ENCODE peak calls at places on chromosomes 11 and 22, in seven cellular contexts. S is body of pancreas, A is A549, X is adrenal gland, G is Peyer's patch, B is HCT116, J is esophagus squamous epithelium. I is an unnamed sample.

GRCh38 chr11:11813288-11813962 is 28.3 kb upstream of the USP47 start:
- DNase-seq in J (no peak), G (no peak), X (peak; percentile 53), B (peak; percentile 31), S (peak; percentile 63), A (peak; percentile 87), I (peak; percentile 58)

GRCh38 chr11:75931124-75931523 is 116.1 kb downstream of the UVRAG start:
- DNase-seq in B (no peak), G (no peak), S (no peak), A (no peak), J (no peak), X (no peak), I (no peak)

GRCh38 chr11:10930961-10931760 is 73.3 kb upstream of the ZBED5 start:
- DNase-seq in B (no peak), X (peak; percentile 57), G (peak; percentile 83), S (peak; percentile 63), J (no peak), A (peak; percentile 82), I (peak; percentile 92)

GRCh38 chr11:65663634-65664200 is 1.0 kb upstream of the RELA start:
- DNase-seq in B (no peak), J (no peak), G (no peak), S (peak; percentile 48), X (peak; percentile 58), A (no peak), I (peak; percentile 94)

GRCh38 chr11:76208829-76209670 is 2.7 kb upstream of the WNT11 start:
- DNase-seq in B (no peak), A (peak; percentile 79), S (peak; percentile 88), X (peak; percentile 81), J (no peak), G (peak; percentile 83), I (peak; percentile 96)

GRCh38 chr11:1493650-1494244 is 7.2 kb upstream of the MOB2 start:
- DNase-seq in J (no peak), A (no peak), G (no peak), B (no peak), S (no peak), X (no peak), I (no peak)

GRCh38 chr11:120529214-120529613 is 17.7 kb downstream of the GRIK4 start:
- DNase-seq in B (no peak), G (no peak), S (no peak), X (peak; percentile 6), A (no peak), J (no peak), I (no peak)

GRCh38 chr11:26201411-26201810 is 130.5 kb upstream of the ANO3 start:
- DNase-seq in G (no peak), J (no peak), S (no peak), X (no peak), B (no peak), A (peak; percentile 3), I (no peak)

GRCh38 chr22:42653992-42654391 is 4.8 kb upstream of the CYB5R3 start:
- DNase-seq in S (no peak), B (no peak), A (no peak), J (no peak), G (no peak), X (no peak), I (no peak)

GRCh38 chr11:61495801-61496601 is 12.5 kb upstream of the LRRC10B start:
- DNase-seq in A (no peak), G (no peak), S (peak; percentile 38), B (no peak), X (no peak), J (no peak), I (no peak)

GRCh38 chr11:119782021-119782420 is 53.0 kb upstream of the NECTIN1 start:
- DNase-seq in S (no peak), G (no peak), A (no peak), X (no peak), B (no peak), J (no peak), I (no peak)

GRCh38 chr11:45100338-45100737 is 46.1 kb upstream of the PRDM11 start:
- DNase-seq in J (no peak), B (no peak), S (no peak), A (peak; percentile 61), X (no peak), G (no peak), I (no peak)

GRCh38 chr11:108177570-108177969 is 44.9 kb downstream of the NPAT start:
- DNase-seq in G (no peak), A (no peak), X (no peak), J (no peak), S (no peak), B (no peak), I (no peak)

GRCh38 chr11:128552783-128553661 is 34.3 kb downstream of the ETS1 start:
- DNase-seq in B (no peak), S (no peak), G (no peak), A (no peak), J (no peak), X (no peak), I (no peak)

GRCh38 chr11:19890308-19890707 is 177.7 kb downstream of the NAV2 start:
- DNase-seq in X (no peak), B (no peak), S (no peak), G (no peak), J (no peak), A (peak; percentile 8), I (no peak)

GRCh38 chr11:107898270-107898669 is 30.0 kb upstream of the RAB39A start:
- DNase-seq in B (peak; percentile 36), G (no peak), X (no peak), A (peak; percentile 53), S (no peak), J (no peak), I (no peak)

GRCh38 chr11:1401656-1402221 is 12.0 kb downstream of the BRSK2 start:
- DNase-seq in J (no peak), X (peak; percentile 72), G (peak; percentile 68), B (no peak), A (peak; percentile 36), S (peak; percentile 76), I (no peak)

GRCh38 chr11:1839924-1840779 is 1.4 kb downstream of the TNNI2 start:
- DNase-seq in J (no peak), X (peak; percentile 54), A (no peak), S (no peak), B (no peak), G (peak; percentile 50), I (no peak)

GRCh38 chr11:69004411-69005182 is 8.4 kb downstream of the MRGPRF start:
- DNase-seq in G (no peak), S (no peak), J (no peak), A (no peak), B (no peak), X (no peak), I (peak; percentile 77)

GRCh38 chr11:75728992-75729391 is 11.4 kb downstream of the MOGAT2 start:
- DNase-seq in X (no peak), A (no peak), S (no peak), G (no peak), B (no peak), J (no peak), I (no peak)

GRCh38 chr11:17412488-17413180 is 24.2 kb upstream of the KCNJ11 start:
- DNase-seq in B (no peak), X (no peak), J (no peak), G (peak; percentile 39), A (peak; percentile 29), S (no peak), I (no peak)

GRCh38 chr11:28757725-28758515 is 649.7 kb downstream of the METTL15 start:
- DNase-seq in B (no peak), A (peak; percentile 85), J (no peak), S (no peak), G (no peak), X (no peak), I (no peak)

GRCh38 chr22:19375435-19375834 is 56.1 kb downstream of the HIRA start:
- DNase-seq in X (no peak), G (no peak), S (no peak), J (no peak), B (no peak), A (no peak), I (no peak)

GRCh38 chr11:1302461-1303073 is 6.9 kb downstream of the TOLLIP start:
- DNase-seq in J (no peak), S (peak; percentile 74), B (no peak), A (no peak), G (peak; percentile 49), X (no peak), I (no peak)

GRCh38 chr11:79088967-79089366 is 351.9 kb downstream of the TENM4 start:
- DNase-seq in X (no peak), B (no peak), J (no peak), G (no peak), S (no peak), A (no peak), I (no peak)
- TF ChIP-seq CTCF in X (no peak), B (no peak), J (no peak), G (no peak), S (no peak), A (no peak), I (no peak)

GRCh38 chr11:116124916-116125714 is 620.9 kb upstream of the CADM1 start:
- DNase-seq in X (no peak), B (no peak), J (no peak), G (no peak), A (no peak), S (no peak), I (peak; percentile 48)
- TF ChIP-seq POLR2A in X (no peak), B (no peak), J (no peak), G (no peak), A (no peak), S (no peak), I (no peak)

GRCh38 chr11:46559815-46560214 is 34.0 kb downstream of the AMBRA1 start:
- DNase-seq in G (no peak), A (no peak), S (no peak), X (no peak), B (no peak), J (no peak), I (no peak)
- H3K4me3 ChIP-seq in G (peak overlapping the region; percentile 40), A (peak overlapping the region; percentile 41), S (no peak overlapping the region), X (no peak overlapping the region), B (no peak overlapping the region), J (peak overlapping the region; percentile 36), I (no peak overlapping the region)

DNA sequence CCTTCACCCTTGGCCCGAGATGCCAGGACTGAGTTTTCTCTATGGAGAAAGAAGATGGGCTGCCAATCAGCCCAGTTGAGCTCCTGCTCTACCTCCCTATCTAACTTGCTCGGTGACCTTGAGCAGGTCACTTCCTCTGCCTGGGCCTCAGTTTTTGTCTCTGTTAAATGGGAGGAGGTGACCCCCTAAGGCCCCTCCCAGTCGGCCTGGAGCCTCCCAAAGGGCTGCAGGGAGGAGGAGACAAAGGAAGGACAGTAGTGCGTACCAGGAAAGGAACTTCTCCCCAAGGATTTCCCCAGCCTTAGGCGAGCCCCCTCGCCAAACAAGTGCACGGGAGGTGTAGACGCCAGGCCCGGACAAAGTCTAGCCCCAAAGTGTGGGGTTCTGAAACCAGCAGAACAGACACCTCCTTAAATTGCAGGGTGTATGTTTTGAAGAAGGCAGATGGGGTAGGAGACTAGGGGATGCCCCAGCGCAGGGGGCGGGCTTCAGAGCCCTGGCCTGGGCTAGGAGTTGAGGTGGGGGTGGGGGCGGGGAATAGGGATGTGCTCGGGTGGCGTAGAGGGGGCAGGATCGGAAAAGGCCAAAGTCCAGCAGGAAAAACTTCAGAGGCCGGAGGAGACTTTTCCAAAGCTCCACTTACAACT is 1.0 kb downstream of the CBX7 start:
- DNase-seq in G (no peak), B (no peak), S (no peak), X (peak; percentile 18), J (no peak), A (no peak), I (no peak)
- TF ChIP-seq CTCF in G (no peak), B (no peak), S (no peak), X (no peak), J (no peak), A (no peak), I (no peak)

I was measured in lower leg skin.